ENCODE peak calls at places on chromosome 17, in five cellular contexts. J, R, P, L and M are unnamed samples. For H3K4me1, the result is how much of the 10 kb centered on the place peaks cover.

GRCh38 chr17:41538565-41538991 is 10.5 kb upstream of the KRT19 start:
- DNase-seq in P (no peak), J (no peak), R (peak), L (no peak), M (no peak)

GRCh38 chr17:5467416-5467815 is 1.4 kb downstream of the DHX33 start:
- DNase-seq in P (no peak), J (no peak), L (no peak), R (no peak), M (no peak)

GRCh38 chr17:17180141-17180603 is 26.0 kb downstream of the PLD6 start:
- DNase-seq in J (no peak), L (no peak), P (no peak), R (no peak), M (no peak)

GRCh38 chr17:66436643-66437042 is 134.2 kb downstream of the PRKCA start:
- DNase-seq in J (no peak), P (no peak), R (no peak), L (no peak), M (no peak)

GRCh38 chr17:7883781-7884386 is 4.7 kb upstream of the CHD3 start:
- DNase-seq in P (peak), L (no peak), J (peak), R (peak), M (peak)

GRCh38 chr17:5955764-5956163 is 114.4 kb upstream of the WSCD1 start:
- DNase-seq in P (no peak), L (no peak), R (no peak), J (no peak), M (no peak)

GRCh38 chr17:77377836-77378235 is 237.1 kb downstream of the SEC14L1 start:
- DNase-seq in L (no peak), J (no peak), P (no peak), R (no peak), M (no peak)

GRCh38 chr17:61457226-61457983 is 5.2 kb downstream of the TBX4 start:
- DNase-seq in R (no peak), L (no peak), J (no peak), P (peak), M (no peak)

GRCh38 chr17:3667366-3668278 is 756 bp downstream of the TAX1BP3 start:
- DNase-seq in P (peak), J (peak), L (peak), R (no peak), M (no peak)

GRCh38 chr17:64327201-64327930 is 63.3 kb downstream of the PECAM1 start:
- DNase-seq in R (no peak), J (no peak), P (no peak), L (no peak), M (no peak)

GRCh38 chr17:13074026-13074425 is 56.2 kb upstream of the ELAC2 start:
- DNase-seq in P (no peak), J (peak), R (no peak), L (no peak), M (no peak)

GRCh38 chr17:81025065-81025751 is 9.7 kb upstream of the BAIAP2 start:
- DNase-seq in P (no peak), J (no peak), R (no peak), L (peak), M (no peak)

GRCh38 chr17:43092891-43093290 is 32.3 kb downstream of the BRCA1 start:
- DNase-seq in L (no peak), R (no peak), J (peak), P (no peak), M (no peak)

GRCh38 chr17:56699186-56699895 is 105.8 kb downstream of the NOG start:
- DNase-seq in P (peak), L (peak), R (no peak), J (peak), M (no peak)

GRCh38 chr17:70683936-70684335 is 514.6 kb downstream of the KCNJ2 start:
- DNase-seq in L (no peak), J (no peak), P (no peak), R (no peak), M (no peak)

GRCh38 chr17:6627019-6627418 is 13.5 kb downstream of the KIAA0753 start:
- DNase-seq in J (peak), L (no peak), R (no peak), P (no peak), M (no peak)

GRCh38 chr17:72900542-72900941 is 191.9 kb downstream of the SLC39A11 start:
- DNase-seq in J (no peak), P (no peak), L (no peak), R (no peak), M (no peak)

GRCh38 chr17:77427471-77427991 is 286.8 kb downstream of the SEC14L1 start:
- DNase-seq in L (no peak), R (no peak), P (no peak), J (peak), M (no peak)

GRCh38 chr17:72362466-72363335 is 241.9 kb downstream of the SOX9 start:
- DNase-seq in L (no peak), J (peak), P (no peak), R (no peak), M (no peak)

GRCh38 chr17:13597723-13598347 is 3.9 kb downstream of the HS3ST3A1 start:
- DNase-seq in L (no peak), R (peak), J (peak), P (no peak), M (peak)

GRCh38 chr17:60631119-60631518 is 31.1 kb downstream of the PPM1D start:
- DNase-seq in J (no peak), P (no peak), R (no peak), L (no peak), M (no peak)

GRCh38 chr17:76204277-76204676 is 36.0 kb downstream of the RNF157 start:
- DNase-seq in P (no peak), L (no peak), J (peak), R (no peak), M (no peak)

GRCh38 chr17:50273654-50274040 is 619 bp upstream of the TMEM92 start:
- DNase-seq in L (no peak), P (no peak), R (no peak), J (no peak), M (no peak)

GRCh38 chr17:50274142-50274944 is at the start of gene TMEM92:
- DNase-seq in L (peak), J (no peak), R (no peak), P (peak), M (peak)

GRCh38 chr17:50276588-50277356 is 2.5 kb downstream of the TMEM92 start:
- DNase-seq in P (peak), R (no peak), J (no peak), L (no peak), M (no peak)

GRCh38 chr17:50274945-50275221 is 617 bp downstream of the TMEM92 start:
- DNase-seq in R (no peak), L (peak), P (no peak), J (no peak), M (no peak)

GRCh38 chr17:50275279-50275678 is 1.0 kb downstream of the TMEM92 start:
- DNase-seq in L (peak), J (no peak), P (peak), R (no peak), M (no peak)
- H3K4me1 ChIP-seq in L (under half), J (under half), P (under half), R (under half), M (under half)

GRCh38 chr17:74471341-74471740 is 4.9 kb downstream of the CD300A start:
- DNase-seq in L (no peak), P (no peak), J (no peak), R (no peak), M (no peak)

GRCh38 chr17:74475189-74475588 is 8.8 kb downstream of the CD300A start:
- DNase-seq in R (no peak), P (no peak), L (no peak), J (no peak), M (no peak)

GRCh38 chr17:74472890-74473289 is 6.5 kb downstream of the CD300A start:
- DNase-seq in J (no peak), P (no peak), L (no peak), R (no peak), M (no peak)

GRCh38 chr17:74473294-74473693 is 6.9 kb downstream of the CD300A start:
- DNase-seq in L (no peak), J (no peak), P (no peak), R (no peak), M (no peak)

DNA sequence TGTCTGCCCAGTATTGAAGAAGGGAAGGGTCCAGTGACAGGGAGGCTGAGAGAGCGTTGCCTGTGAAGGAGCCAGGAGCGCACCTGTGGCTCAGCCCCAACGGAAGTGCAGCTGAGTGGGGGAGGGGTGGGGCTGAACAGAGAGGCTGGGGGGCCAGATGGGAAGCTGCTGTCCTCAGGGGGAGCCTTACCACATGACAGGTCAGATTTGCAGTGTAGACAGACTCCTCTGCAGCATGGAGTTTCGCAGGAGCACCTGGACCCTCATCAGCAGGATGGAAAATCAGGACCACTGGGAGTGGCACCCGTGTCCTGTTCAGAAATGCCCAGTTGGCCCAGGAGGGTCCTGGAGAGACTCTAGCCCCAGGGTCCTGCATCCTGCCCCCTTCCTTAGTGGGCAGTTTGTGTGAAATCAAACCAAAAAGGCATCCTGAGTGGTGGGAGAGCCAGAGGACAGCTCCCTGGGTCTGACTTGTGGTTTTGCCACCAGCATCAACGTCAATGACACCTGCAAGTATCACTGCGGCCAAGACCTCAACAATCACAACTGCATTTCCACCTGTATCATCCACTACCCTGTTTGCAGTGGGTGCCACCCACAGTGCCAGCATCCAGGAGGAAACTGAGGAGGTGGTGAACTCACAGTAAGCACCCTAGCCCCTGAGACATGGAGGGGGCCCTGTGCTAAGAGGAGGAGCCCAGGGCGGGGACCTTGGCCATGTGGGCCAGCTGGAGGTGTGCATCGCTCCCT is 7.8 kb downstream of the CD300A start:
- DNase-seq in R (peak), P (no peak), J (no peak), L (no peak), M (peak)
- H3K4me1 ChIP-seq in R (half or more), P (under half), J (under half), L (under half), M (under half)

GRCh38 chr17:79555543-79555942 is 55.3 kb downstream of the RBFOX3 start:
- DNase-seq in R (no peak), L (no peak), P (no peak), J (no peak), M (no peak)

GRCh38 chr17:79558573-79558900 is 52.3 kb downstream of the RBFOX3 start:
- DNase-seq in L (no peak), R (peak), P (no peak), J (no peak), M (no peak)

GRCh38 chr17:79557724-79558572 is 52.9 kb downstream of the RBFOX3 start:
- DNase-seq in L (peak), J (no peak), R (peak), P (no peak), M (no peak)

GRCh38 chr17:79556263-79556662 is 54.6 kb downstream of the RBFOX3 start:
- DNase-seq in P (no peak), R (peak), J (no peak), L (peak), M (no peak)

GRCh38 chr17:79557276-79557675 is 53.6 kb downstream of the RBFOX3 start:
- DNase-seq in L (peak), J (no peak), R (no peak), P (no peak), M (no peak)
- H3K4me1 ChIP-seq in L (under half), J (under half), R (under half), P (under half), M (under half)

GRCh38 chr17:28940142-28940541 is 11.2 kb downstream of the PHF12 start:
- DNase-seq in L (no peak), J (no peak), P (no peak), R (no peak), M (no peak)

GRCh38 chr17:28935744-28936460 is 15.4 kb downstream of the PHF12 start:
- DNase-seq in R (no peak), L (no peak), J (no peak), P (no peak), M (no peak)

GRCh38 chr17:28937044-28937729 is 14.1 kb downstream of the PHF12 start:
- DNase-seq in J (peak), L (no peak), P (no peak), R (no peak), M (no peak)

GRCh38 chr17:28940675-28941074 is 10.6 kb downstream of the PHF12 start:
- DNase-seq in P (no peak), L (no peak), R (no peak), J (no peak), M (no peak)

GRCh38 chr17:28938552-28938951 is 12.8 kb downstream of the PHF12 start:
- DNase-seq in J (no peak), R (no peak), L (no peak), P (no peak), M (no peak)
- H3K4me1 ChIP-seq in J (half or more), R (half or more), L (half or more), P (under half), M (under half)

DNA sequence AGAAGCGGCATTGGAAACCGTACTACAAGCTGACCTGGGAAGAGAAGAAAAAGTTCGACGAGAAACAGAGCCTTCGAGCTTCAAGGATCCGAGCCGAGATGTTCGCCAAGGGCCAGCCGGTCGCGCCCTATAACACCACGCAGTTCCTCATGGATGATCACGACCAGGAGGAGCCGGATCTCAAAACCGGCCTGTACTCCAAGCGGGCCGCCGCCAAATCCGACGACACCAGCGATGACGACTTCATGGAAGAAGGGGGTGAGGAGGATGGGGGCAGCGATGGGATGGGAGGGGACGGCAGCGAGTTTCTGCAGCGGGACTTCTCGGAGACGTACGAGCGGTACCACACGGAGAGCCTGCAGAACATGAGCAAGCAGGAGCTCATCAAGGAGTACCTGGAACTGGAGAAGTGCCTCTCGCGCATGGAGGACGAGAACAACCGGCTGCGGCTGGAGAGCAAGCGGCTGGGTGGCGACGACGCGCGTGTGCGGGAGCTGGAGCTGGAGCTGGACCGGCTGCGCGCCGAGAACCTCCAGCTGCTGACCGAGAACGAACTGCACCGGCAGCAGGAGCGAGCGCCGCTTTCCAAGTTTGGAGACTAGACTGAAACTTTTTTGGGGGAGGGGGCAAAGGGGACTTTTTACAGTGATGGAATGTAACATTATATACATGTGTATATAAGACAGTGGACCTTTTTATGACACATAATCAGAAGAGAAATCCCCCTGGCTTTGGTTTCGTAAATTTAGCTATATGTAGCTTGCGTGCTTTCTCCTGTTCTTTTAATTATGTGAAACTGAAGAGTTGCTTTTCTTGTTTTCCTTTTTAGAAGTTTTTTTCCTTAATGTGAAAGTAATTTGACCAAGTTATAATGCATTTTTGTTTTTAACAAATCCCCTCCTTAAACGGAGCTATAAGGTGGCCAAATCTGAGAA is 1.7 kb downstream of the HEXIM1 start:
- DNase-seq in J (peak), L (peak), R (no peak), P (peak), M (peak)
- H3K4me1 ChIP-seq in J (under half), L (under half), R (under half), P (under half), M (under half)

GRCh38 chr17:27295945-27296344 is 2.0 kb downstream of the WSB1 start:
- DNase-seq in R (no peak), L (no peak), P (no peak), J (peak), M (peak)

GRCh38 chr17:27303734-27304133 is 9.8 kb downstream of the WSB1 start:
- DNase-seq in L (no peak), P (no peak), R (no peak), J (no peak), M (no peak)

GRCh38 chr17:27296427-27296979 is 2.6 kb downstream of the WSB1 start:
- DNase-seq in L (no peak), J (peak), R (no peak), P (no peak), M (no peak)

GRCh38 chr17:27294689-27295630 is 1.0 kb downstream of the WSB1 start:
- DNase-seq in R (peak), P (peak), J (peak), L (no peak), M (peak)

GRCh38 chr17:27299384-27300049 is 5.6 kb downstream of the WSB1 start:
- DNase-seq in J (no peak), L (no peak), R (no peak), P (no peak), M (no peak)
- H3K4me1 ChIP-seq in J (under half), L (half or more), R (half or more), P (under half), M (under half)

GRCh38 chr17:20787281-20787680 is 207.8 kb downstream of the CDRT15L2 start:
- DNase-seq in J (no peak), R (no peak), P (no peak), L (no peak), M (no peak)
- H3K4me1 ChIP-seq in J (under half), R (under half), P (under half), L (under half), M (under half)